ENCODE peak calls at places on chromosomes 2 and 18, in four cellular contexts. One of them, this sample, is unnamed.

GRCh38 chr2:117058366-117058765 is 756.1 kb upstream of the DDX18 start:
- DNase-seq in HCT116: no peak
- DNase-seq in fibroblast of lung: no peak
- DNase-seq in H1: no peak
- DNase-seq in this sample: peak; percentile 71

GRCh38 chr2:237096911-237097310 is 11.2 kb downstream of the COPS8 start:
- DNase-seq in HCT116: no peak
- DNase-seq in fibroblast of lung: peak; percentile 64
- DNase-seq in H1: no peak
- DNase-seq in this sample: no peak

GRCh38 chr2:24423095-24423494 is 62.8 kb upstream of the ITSN2 start:
- DNase-seq in HCT116: no peak
- DNase-seq in fibroblast of lung: no peak
- DNase-seq in H1: no peak
- DNase-seq in this sample: no peak

GRCh38 chr2:545711-546650 is 131.2 kb downstream of the TMEM18 start:
- DNase-seq in HCT116: no peak
- DNase-seq in fibroblast of lung: no peak
- DNase-seq in H1: no peak
- DNase-seq in this sample: no peak

GRCh38 chr2:37782721-37783438 is 111.4 kb upstream of the CDC42EP3 start:
- DNase-seq in HCT116: no peak
- DNase-seq in fibroblast of lung: peak; percentile 46
- DNase-seq in H1: no peak
- DNase-seq in this sample: no peak

GRCh38 chr2:198100323-198100722 is 295.9 kb downstream of the PLCL1 start:
- DNase-seq in HCT116: no peak
- DNase-seq in fibroblast of lung: peak; percentile 35
- DNase-seq in H1: no peak
- DNase-seq in this sample: no peak

GRCh38 chr2:110149330-110150220 is 34.0 kb upstream of the MALL start:
- DNase-seq in HCT116: peak; percentile 85
- DNase-seq in fibroblast of lung: peak; percentile 97
- DNase-seq in H1: no peak
- DNase-seq in this sample: no peak

GRCh38 chr2:45460825-45461224 is 150.2 kb downstream of the SRBD1 start:
- DNase-seq in HCT116: no peak
- DNase-seq in fibroblast of lung: no peak
- DNase-seq in H1: no peak
- DNase-seq in this sample: no peak

GRCh38 chr2:229970406-229970805 is 48.1 kb downstream of the FBXO36 start:
- DNase-seq in HCT116: no peak
- DNase-seq in fibroblast of lung: no peak
- DNase-seq in H1: no peak
- DNase-seq in this sample: no peak

GRCh38 chr2:127674241-127675209 is 805 bp downstream of the LIMS2 start:
- DNase-seq in HCT116: no peak
- DNase-seq in fibroblast of lung: no peak
- DNase-seq in H1: no peak
- DNase-seq in this sample: no peak

GRCh38 chr2:207073791-207074678 is 91.7 kb downstream of the KLF7 start:
- DNase-seq in HCT116: no peak
- DNase-seq in fibroblast of lung: peak; percentile 14
- DNase-seq in H1: no peak
- DNase-seq in this sample: no peak

GRCh38 chr2:232937278-232937906 is 67.3 kb downstream of the SNORC start:
- DNase-seq in HCT116: no peak
- DNase-seq in fibroblast of lung: peak; percentile 73
- DNase-seq in H1: no peak
- DNase-seq in this sample: no peak

GRCh38 chr2:70094171-70094977 is 7.1 kb downstream of the PCBP1 start:
- DNase-seq in HCT116: no peak
- DNase-seq in fibroblast of lung: peak; percentile 28
- DNase-seq in H1: no peak
- DNase-seq in this sample: no peak

GRCh38 chr2:203758841-203759691 is 52.6 kb downstream of the CD28 start:
- DNase-seq in HCT116: no peak
- DNase-seq in fibroblast of lung: peak; percentile 84
- DNase-seq in H1: no peak
- DNase-seq in this sample: no peak

GRCh38 chr2:154693941-154694340 is 4.6 kb upstream of the KCNJ3 start:
- DNase-seq in HCT116: no peak
- DNase-seq in fibroblast of lung: no peak
- DNase-seq in H1: no peak
- DNase-seq in this sample: no peak

GRCh38 chr18:50163505-50163904 is 31.4 kb downstream of the MYO5B start:
- DNase-seq in HCT116: no peak
- DNase-seq in fibroblast of lung: no peak
- DNase-seq in H1: no peak
- DNase-seq in this sample: no peak

GRCh38 chr18:58512161-58512581 is 116.7 kb downstream of the ALPK2 start:
- DNase-seq in HCT116: no peak
- DNase-seq in fibroblast of lung: no peak
- DNase-seq in H1: peak; percentile 75
- DNase-seq in this sample: no peak

GRCh38 chr2:231708773-231709635 is 679 bp downstream of the PTMA start:
- DNase-seq in HCT116: no peak
- DNase-seq in fibroblast of lung: peak; percentile 42
- DNase-seq in H1: no peak
- DNase-seq in this sample: peak; percentile 37

GRCh38 chr2:52456759-52457377 is 1310.7 kb upstream of the CHAC2 start:
- DNase-seq in HCT116: no peak
- DNase-seq in fibroblast of lung: peak; percentile 22
- DNase-seq in H1: no peak
- DNase-seq in this sample: no peak

GRCh38 chr18:44589709-44590108 is 91.0 kb upstream of the SETBP1 start:
- DNase-seq in HCT116: no peak
- DNase-seq in fibroblast of lung: peak; percentile 93
- DNase-seq in H1: no peak
- DNase-seq in this sample: no peak

GRCh38 chr2:132560562-132560961 is 109.4 kb downstream of the LYPD1 start:
- DNase-seq in HCT116: no peak
- DNase-seq in fibroblast of lung: no peak
- DNase-seq in H1: no peak
- DNase-seq in this sample: no peak

GRCh38 chr2:101036562-101036961 is 34.5 kb downstream of the RPL31 start:
- DNase-seq in HCT116: no peak
- DNase-seq in fibroblast of lung: peak; percentile 21
- DNase-seq in H1: no peak
- DNase-seq in this sample: peak; percentile 44

GRCh38 chr2:157264099-157264498 is 6.6 kb downstream of the GALNT5 start:
- DNase-seq in HCT116: no peak
- DNase-seq in fibroblast of lung: peak; percentile 52
- DNase-seq in H1: no peak
- DNase-seq in this sample: no peak

GRCh38 chr2:168969865-168970264 is 61.3 kb downstream of the ABCB11 start:
- DNase-seq in HCT116: no peak
- DNase-seq in fibroblast of lung: no peak
- DNase-seq in H1: no peak
- DNase-seq in this sample: no peak

GRCh38 chr2:61181382-61182058 is 19.5 kb downstream of the C2orf74 start:
- DNase-seq in HCT116: no peak
- DNase-seq in fibroblast of lung: no peak
- DNase-seq in H1: no peak
- DNase-seq in this sample: no peak

GRCh38 chr2:178066890-178067669 is 5.5 kb downstream of the PDE11A start:
- DNase-seq in HCT116: no peak
- DNase-seq in fibroblast of lung: peak; percentile 54
- DNase-seq in H1: no peak
- DNase-seq in this sample: no peak

GRCh38 chr2:25398534-25398933 is 56.8 kb upstream of the DNMT3A start:
- DNase-seq in HCT116: no peak
- DNase-seq in fibroblast of lung: no peak
- DNase-seq in H1: no peak
- DNase-seq in this sample: no peak

GRCh38 chr18:36476433-36476832 is 178.9 kb downstream of the FHOD3 start:
- DNase-seq in HCT116: no peak
- DNase-seq in fibroblast of lung: peak; percentile 24
- DNase-seq in H1: no peak
- DNase-seq in this sample: no peak

GRCh38 chr2:48510329-48510728 is 19.6 kb upstream of the STON1 start:
- DNase-seq in HCT116: no peak
- DNase-seq in fibroblast of lung: peak; percentile 49
- DNase-seq in H1: no peak
- DNase-seq in this sample: no peak

GRCh38 chr2:144015655-144016245 is 504.2 kb downstream of the ZEB2 start:
- DNase-seq in HCT116: no peak
- DNase-seq in fibroblast of lung: peak; percentile 90
- DNase-seq in H1: no peak
- DNase-seq in this sample: no peak

GRCh38 chr2:162073776-162074578 is at the start of gene DPP4:
- DNase-seq in HCT116: no peak
- DNase-seq in fibroblast of lung: peak; percentile 40
- DNase-seq in H1: no peak
- DNase-seq in this sample: peak; percentile 50

GRCh38 chr18:67199993-67200617 is 316.4 kb downstream of the DSEL start:
- DNase-seq in HCT116: peak; percentile 8
- DNase-seq in fibroblast of lung: peak; percentile 50
- DNase-seq in H1: no peak
- DNase-seq in this sample: peak; percentile 75

GRCh38 chr2:66495788-66496640 is 61.1 kb downstream of the MEIS1 start:
- DNase-seq in HCT116: no peak
- DNase-seq in fibroblast of lung: peak; percentile 88
- DNase-seq in H1: no peak
- DNase-seq in this sample: no peak

GRCh38 chr2:160411167-160411566 is 82.4 kb downstream of the RBMS1 start:
- DNase-seq in HCT116: no peak
- DNase-seq in fibroblast of lung: peak; percentile 66
- DNase-seq in H1: no peak
- DNase-seq in this sample: peak; percentile 34

GRCh38 chr2:112809112-112809511 is 24.8 kb upstream of the IL1A start:
- DNase-seq in HCT116: no peak
- DNase-seq in fibroblast of lung: no peak
- DNase-seq in H1: no peak
- DNase-seq in this sample: no peak

GRCh38 chr18:26207937-26208336 is 18.3 kb upstream of the TAF4B start:
- DNase-seq in HCT116: no peak
- DNase-seq in fibroblast of lung: no peak
- DNase-seq in H1: no peak
- DNase-seq in this sample: no peak

GRCh38 chr2:74459377-74460118 is 1.3 kb downstream of the WBP1 start:
- DNase-seq in HCT116: no peak
- DNase-seq in fibroblast of lung: no peak
- DNase-seq in H1: no peak
- DNase-seq in this sample: no peak
- H3K27ac ChIP-seq in HCT116: no peak overlapping the region
- H3K27ac ChIP-seq in fibroblast of lung: no peak overlapping the region
- H3K27ac ChIP-seq in H1: no peak overlapping the region
- H3K27ac ChIP-seq in this sample: no peak overlapping the region

GRCh38 chr2:218992196-218992595 is 1.0 kb downstream of the CRYBA2 start:
- DNase-seq in HCT116: no peak
- DNase-seq in fibroblast of lung: no peak
- DNase-seq in H1: no peak
- DNase-seq in this sample: no peak

GRCh38 chr2:218988650-218989049 is 3.7 kb upstream of the FEV start:
- DNase-seq in HCT116: no peak
- DNase-seq in fibroblast of lung: no peak
- DNase-seq in H1: no peak
- DNase-seq in this sample: no peak

GRCh38 chr2:218991674-218992168 is 1.5 kb downstream of the CRYBA2 start:
- DNase-seq in HCT116: no peak
- DNase-seq in fibroblast of lung: peak; percentile 32
- DNase-seq in H1: no peak
- DNase-seq in this sample: no peak

GRCh38 chr2:218990052-218990451 is 3.2 kb downstream of the CRYBA2 start:
- DNase-seq in HCT116: no peak
- DNase-seq in fibroblast of lung: no peak
- DNase-seq in H1: no peak
- DNase-seq in this sample: no peak

GRCh38 chr2:218990612-218991011 is 2.6 kb downstream of the CRYBA2 start:
- DNase-seq in HCT116: no peak
- DNase-seq in fibroblast of lung: no peak
- DNase-seq in H1: no peak
- DNase-seq in this sample: no peak
- TF ChIP-seq EZH2 in HCT116: no peak
- TF ChIP-seq EZH2 in fibroblast of lung: no peak
- TF ChIP-seq EZH2 in H1: peak; percentile 3
- TF ChIP-seq EZH2 in this sample: no peak

GRCh38 chr18:48675330-48675761 is 136.5 kb downstream of the CTIF start:
- DNase-seq in HCT116: peak; percentile 51
- DNase-seq in fibroblast of lung: peak; percentile 77
- DNase-seq in H1: peak; percentile 72
- DNase-seq in this sample: peak; percentile 77
- H2AFZ ChIP-seq in HCT116: no peak overlapping the region
- H2AFZ ChIP-seq in fibroblast of lung: no peak overlapping the region
- H2AFZ ChIP-seq in H1: no peak overlapping the region
- H2AFZ ChIP-seq in this sample: peak overlapping the region; percentile 36

DNA sequence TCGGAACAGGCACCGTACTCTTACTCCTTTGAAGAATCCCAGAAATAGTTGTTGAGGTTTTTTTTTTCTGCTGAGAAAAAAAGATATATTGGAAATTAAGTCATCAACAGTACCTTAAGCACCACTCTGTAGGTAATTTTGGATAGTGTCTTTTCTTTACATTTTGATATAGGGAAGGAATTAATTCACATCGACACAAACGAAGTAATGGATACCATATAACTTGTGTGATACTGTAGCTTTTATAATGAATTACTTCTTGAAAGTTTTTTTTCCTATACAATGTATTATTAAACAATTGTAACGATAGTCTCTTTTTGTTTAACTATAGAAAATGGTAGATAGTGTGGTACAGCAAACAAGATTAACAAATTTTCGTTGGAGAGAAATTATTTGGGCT is 1.5 kb upstream of the IKZF2 start:
- DNase-seq in HCT116: no peak
- DNase-seq in fibroblast of lung: no peak
- DNase-seq in H1: no peak
- DNase-seq in this sample: no peak
- H3K27ac ChIP-seq in HCT116: no peak overlapping the region
- H3K27ac ChIP-seq in fibroblast of lung: no peak overlapping the region
- H3K27ac ChIP-seq in H1: no peak overlapping the region
- H3K27ac ChIP-seq in this sample: no peak overlapping the region

DNA sequence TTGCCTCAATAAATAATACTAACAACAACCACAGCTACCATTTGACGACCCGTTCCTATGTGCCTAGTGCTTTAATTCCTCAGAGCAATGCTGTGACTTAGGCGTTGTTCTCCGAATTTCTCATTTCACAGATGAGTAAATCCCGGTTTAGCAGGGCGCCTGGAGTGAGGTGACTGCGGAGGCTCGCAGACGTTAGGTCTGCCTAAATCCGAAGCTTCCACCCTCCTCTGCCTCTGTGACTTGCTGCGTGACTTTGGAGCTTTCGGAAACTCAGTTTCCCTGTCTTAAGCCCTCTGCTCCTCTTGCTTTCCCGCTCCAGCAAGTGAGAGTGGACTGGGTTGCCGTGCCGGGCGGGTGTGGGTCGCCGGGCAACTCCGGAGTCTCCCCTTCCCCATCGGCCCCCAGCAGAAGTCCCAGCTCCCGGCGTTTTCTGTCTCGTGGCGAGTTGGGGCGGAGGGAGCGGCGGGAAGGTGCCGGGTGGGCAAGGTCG is 711 bp upstream of the ATOH8 start:
- DNase-seq in HCT116: no peak
- DNase-seq in fibroblast of lung: no peak
- DNase-seq in H1: no peak
- DNase-seq in this sample: no peak
- TF ChIP-seq EZH2 in HCT116: no peak
- TF ChIP-seq EZH2 in fibroblast of lung: no peak
- TF ChIP-seq EZH2 in H1: peak; percentile 60
- TF ChIP-seq EZH2 in this sample: no peak